ENCODE peak calls at places on chromosome 13, in nine cellular contexts. K is mesendoderm; E is esophagus squamous epithelium; Y is heart right ventricle; J is psoas muscle; G is IMR-90; V is K562; H is hepatocyte; R is CD8-positive, alpha-beta memory T cell. C is an unnamed sample. For H3K4me1, the result is how much of the 10 kb centered on the place peaks cover.

GRCh38 chr13:30377312-30377685 is 45.0 kb upstream of the UBE2L5 start:
- DNase-seq in R (no peak), K (no peak), H (no peak), V (no peak), E (no peak), Y (no peak), G (no peak), J (no peak), C (no peak)

GRCh38 chr13:32246468-32246867 is 68.7 kb downstream of the ZAR1L start:
- DNase-seq in E (no peak), R (peak), V (peak), J (no peak), H (peak), Y (peak), G (peak), K (peak), C (peak)

GRCh38 chr13:33111414-33112110 is 95.3 kb downstream of the KL start:
- DNase-seq in K (no peak), E (no peak), J (no peak), H (no peak), Y (no peak), R (no peak), G (peak), V (no peak), C (no peak)

GRCh38 chr13:52452470-52452869 is 2.0 kb upstream of the VPS36 start:
- DNase-seq in Y (no peak), J (no peak), E (no peak), H (no peak), K (no peak), G (no peak), V (no peak), R (no peak), C (no peak)

GRCh38 chr13:20044086-20044485 is 85.6 kb downstream of the ZMYM2 start:
- DNase-seq in G (no peak), E (no peak), Y (no peak), J (no peak), V (no peak), H (no peak), R (no peak), K (no peak), C (no peak)

GRCh38 chr13:98819382-98819781 is 66.9 kb upstream of the SLC15A1 start:
- DNase-seq in H (no peak), E (no peak), J (no peak), Y (no peak), R (no peak), V (no peak), G (no peak), K (no peak), C (no peak)

GRCh38 chr13:112781881-112782361 is 92.1 kb downstream of the ATP11A start:
- DNase-seq in K (no peak), H (no peak), J (no peak), V (no peak), E (no peak), G (no peak), Y (peak), R (no peak), C (no peak)

GRCh38 chr13:39370554-39370953 is 232.4 kb downstream of the LHFPL6 start:
- DNase-seq in G (peak), H (peak), Y (peak), V (no peak), E (no peak), R (no peak), K (no peak), J (no peak), C (no peak)

GRCh38 chr13:110070046-110070445 is 236.9 kb downstream of the COL4A1 start:
- DNase-seq in G (no peak), V (no peak), H (no peak), E (no peak), R (no peak), J (no peak), Y (no peak), K (no peak), C (no peak)

GRCh38 chr13:98262307-98262706 is 85.2 kb upstream of the RNF113B start:
- DNase-seq in K (no peak), G (no peak), E (no peak), V (no peak), Y (no peak), H (no peak), R (no peak), J (no peak), C (no peak)

GRCh38 chr13:37263881-37264280 is 158.4 kb upstream of the CSNK1A1L start:
- DNase-seq in E (no peak), R (no peak), J (no peak), H (no peak), V (no peak), G (no peak), Y (no peak), K (peak), C (no peak)

GRCh38 chr13:84445776-84446175 is 563.5 kb upstream of the SLITRK1 start:
- DNase-seq in V (no peak), R (no peak), H (no peak), K (no peak), Y (no peak), J (no peak), E (no peak), G (peak), C (no peak)

GRCh38 chr13:99982021-99982740 is 597 bp downstream of the ZIC2 start:
- DNase-seq in J (no peak), V (peak), H (peak), Y (no peak), E (no peak), G (no peak), R (no peak), K (peak), C (no peak)

GRCh38 chr13:79723462-79724116 is 242.6 kb downstream of the NDFIP2 start:
- DNase-seq in E (no peak), J (no peak), V (no peak), G (no peak), K (no peak), Y (no peak), H (no peak), R (no peak), C (no peak)

GRCh38 chr13:74273591-74273990 is 139.4 kb upstream of the KLF12 start:
- DNase-seq in V (no peak), H (no peak), G (no peak), K (no peak), E (no peak), Y (no peak), J (no peak), R (no peak), C (no peak)

GRCh38 chr13:30158774-30159445 is 148.4 kb downstream of the KATNAL1 start:
- DNase-seq in H (no peak), R (no peak), V (no peak), G (peak), J (no peak), E (no peak), K (no peak), Y (no peak), C (no peak)

GRCh38 chr13:76319921-76320320 is 566.3 kb downstream of the KCTD12 start:
- DNase-seq in V (no peak), H (no peak), R (no peak), Y (no peak), J (no peak), G (no peak), E (no peak), K (no peak), C (no peak)

GRCh38 chr13:76316998-76317527 is 569.1 kb downstream of the KCTD12 start:
- DNase-seq in J (no peak), K (no peak), G (peak), R (no peak), H (no peak), E (no peak), Y (no peak), V (no peak), C (no peak)

GRCh38 chr13:76314495-76314894 is 571.7 kb downstream of the KCTD12 start:
- DNase-seq in J (no peak), G (no peak), K (no peak), R (no peak), Y (no peak), H (no peak), E (no peak), V (peak), C (no peak)
- H3K4me1 ChIP-seq in J (under half), G (under half), K (under half), R (under half), Y (under half), H (under half), E (under half), V (under half), C (under half)

GRCh38 chr13:96779691-96780090 is 214.6 kb downstream of the OXGR1 start:
- DNase-seq in Y (no peak), K (no peak), R (no peak), H (no peak), G (no peak), E (no peak), J (no peak), V (no peak), C (no peak)

GRCh38 chr13:96785986-96786385 is 208.3 kb downstream of the OXGR1 start:
- DNase-seq in Y (no peak), R (no peak), E (no peak), H (no peak), V (no peak), J (no peak), K (no peak), G (no peak), C (no peak)

GRCh38 chr13:96780105-96780504 is 214.2 kb downstream of the OXGR1 start:
- DNase-seq in Y (no peak), H (no peak), G (no peak), J (no peak), V (no peak), R (no peak), K (no peak), E (no peak), C (no peak)

GRCh38 chr13:96781141-96781540 is 213.1 kb downstream of the OXGR1 start:
- DNase-seq in J (no peak), G (no peak), K (no peak), R (no peak), V (no peak), E (no peak), H (no peak), Y (peak), C (no peak)

DNA sequence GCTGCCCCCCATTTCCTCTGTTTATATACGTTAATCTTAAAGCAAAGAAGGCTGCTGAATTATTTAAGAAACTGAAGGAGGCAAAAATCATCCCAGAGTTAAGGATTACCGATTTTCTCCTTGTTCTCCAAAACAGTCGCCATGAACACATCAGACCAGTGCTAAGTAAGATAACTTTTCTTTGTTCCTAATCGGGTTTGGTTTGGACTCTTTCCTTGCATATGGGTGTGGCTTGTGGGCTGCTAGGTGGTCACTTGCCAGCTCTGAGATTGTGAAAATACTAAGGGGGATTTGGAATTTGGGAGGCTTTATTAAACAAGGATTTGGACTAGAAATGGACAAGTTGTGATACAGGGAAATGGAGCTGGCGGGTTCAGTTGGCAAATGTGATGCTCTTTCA is 212.1 kb downstream of the OXGR1 start:
- DNase-seq in J (no peak), G (no peak), K (no peak), V (no peak), H (no peak), E (no peak), Y (no peak), R (no peak), C (no peak)
- H3K27ac ChIP-seq in J (no peak), G (no peak), K (no peak), V (no peak), H (no peak), E (no peak), Y (no peak), R (no peak), C (no peak)

DNA sequence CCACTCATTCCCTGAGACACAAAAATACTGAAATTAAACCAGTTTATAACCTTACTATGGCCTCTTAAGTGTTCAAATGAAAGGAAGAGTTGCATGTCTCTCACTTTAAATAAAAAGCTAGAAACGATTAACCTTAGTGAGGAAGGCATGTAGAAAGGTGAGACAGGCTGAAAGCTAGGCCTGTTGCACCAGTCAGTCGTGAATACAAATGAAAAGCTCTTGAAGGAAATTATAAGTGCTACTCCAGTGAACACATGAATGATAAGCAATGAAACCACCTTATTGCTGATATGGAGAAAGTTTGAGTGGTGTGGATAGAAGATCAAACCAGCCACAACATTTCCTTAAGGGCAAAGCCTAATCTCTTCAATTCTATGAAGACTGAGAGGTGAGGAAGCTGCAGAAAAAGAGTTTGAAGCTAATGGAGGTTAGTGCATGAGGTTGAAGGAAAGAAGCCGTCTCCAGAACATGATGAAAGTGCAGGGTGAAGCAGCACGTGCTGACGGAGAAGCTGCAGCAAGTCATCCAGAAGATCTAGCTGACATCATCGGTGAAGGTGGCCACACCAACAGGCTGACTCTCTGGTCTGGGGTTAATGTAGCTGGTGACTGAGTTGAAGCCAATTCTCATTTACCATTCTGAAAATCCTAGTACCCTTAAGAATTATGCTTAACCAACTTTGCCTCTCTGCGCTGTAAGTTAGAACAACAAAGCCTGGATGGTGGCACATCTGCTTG is 94.5 kb upstream of the TEX29 start:
- DNase-seq in K (no peak), E (no peak), V (no peak), R (no peak), G (no peak), Y (no peak), H (no peak), J (no peak), C (no peak)
- H3K4me1 ChIP-seq in K (under half), E (under half), V (under half), R (under half), G (under half), Y (half or more), H (under half), J (half or more), C (under half)

GRCh38 chr13:71218960-71219359 is 648.0 kb downstream of the DACH1 start:
- DNase-seq in G (no peak), V (no peak), J (no peak), R (no peak), Y (no peak), K (peak), E (no peak), H (peak), C (no peak)
- H3K27ac ChIP-seq in G (no peak), V (no peak), J (no peak), R (no peak), Y (no peak), K (no peak), E (no peak), H (no peak), C (no peak)

GRCh38 chr13:41496420-41497234 is 39.3 kb downstream of the RGCC start:
- DNase-seq in E (no peak), Y (no peak), V (no peak), G (peak), H (no peak), R (no peak), K (peak), J (no peak), C (no peak)
- H3K4me1 ChIP-seq in E (under half), Y (under half), V (under half), G (under half), H (under half), R (half or more), K (under half), J (under half), C (under half)

DNA sequence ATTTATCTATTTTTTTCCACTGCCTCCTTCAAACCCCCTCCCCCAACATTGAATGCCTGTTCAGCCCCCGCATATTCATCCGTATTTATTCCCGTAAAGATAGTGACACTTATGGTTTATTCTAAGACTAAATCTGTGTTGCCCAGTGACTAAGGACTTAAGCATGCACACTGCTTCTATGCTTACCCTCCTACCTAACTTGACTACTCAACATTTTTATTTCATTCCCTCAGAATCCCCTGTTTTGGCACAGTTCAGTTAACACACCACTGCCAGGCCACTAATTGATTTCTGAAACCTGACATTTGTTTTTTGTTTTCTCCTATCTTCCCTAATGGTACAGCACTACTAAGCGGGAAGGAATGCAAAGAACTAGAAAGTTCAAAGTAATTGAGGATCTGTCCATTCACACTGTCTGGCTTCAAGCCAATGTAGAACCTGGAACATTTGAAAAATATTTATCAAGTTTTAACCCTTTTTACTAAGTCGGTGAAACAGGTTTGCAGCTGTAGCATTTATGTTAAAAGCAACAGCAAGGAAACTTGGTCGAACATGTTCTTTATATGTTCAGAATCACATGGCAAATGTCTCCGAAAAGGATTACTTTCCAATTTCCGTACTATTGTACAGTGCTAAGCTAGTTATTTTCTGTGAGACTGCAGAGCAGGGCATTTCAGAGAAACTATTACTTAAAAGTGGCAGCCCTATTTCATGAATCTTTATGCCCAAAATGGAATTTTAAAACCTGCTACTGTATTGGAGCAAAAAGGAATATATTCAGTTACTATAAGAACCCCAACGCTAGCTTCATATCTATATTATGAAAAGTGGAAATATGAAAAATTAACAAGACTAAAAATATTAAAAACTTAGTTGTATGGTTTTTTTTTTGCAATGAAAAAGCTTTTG is 2.5 kb upstream of the KLF5 start:
- DNase-seq in V (no peak), R (no peak), E (no peak), J (no peak), Y (no peak), H (peak), G (peak), K (no peak), C (no peak)
- H3K27ac ChIP-seq in V (no peak), R (no peak), E (peak), J (no peak), Y (no peak), H (peak), G (no peak), K (no peak), C (no peak)

DNA sequence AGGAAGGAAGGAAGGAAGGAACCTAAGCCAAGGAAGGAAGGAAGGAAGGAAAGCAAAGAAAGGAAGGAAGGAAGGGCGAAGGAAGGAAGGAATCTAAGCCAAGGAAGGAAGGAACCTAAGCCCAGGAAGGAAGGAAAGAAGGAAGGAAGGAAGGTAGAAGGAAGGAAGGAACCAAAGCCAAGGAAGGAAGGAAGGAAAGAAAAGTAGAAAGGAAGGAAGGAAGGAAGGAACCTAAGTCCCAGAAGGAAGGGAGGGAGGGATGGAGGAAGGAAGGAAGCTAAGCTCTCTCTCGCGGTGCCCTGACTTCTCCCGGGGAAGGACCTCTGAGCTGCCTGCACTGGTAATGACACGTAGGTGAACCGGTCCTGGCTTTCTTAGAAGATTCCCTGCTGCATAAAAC is 1.3 kb upstream of the RUBCNL start:
- DNase-seq in R (no peak), V (no peak), G (no peak), Y (no peak), H (no peak), E (no peak), J (no peak), K (no peak), C (no peak)
- H3K4me1 ChIP-seq in R (under half), V (under half), G (under half), Y (under half), H (under half), E (under half), J (under half), K (under half), C (under half)

DNA sequence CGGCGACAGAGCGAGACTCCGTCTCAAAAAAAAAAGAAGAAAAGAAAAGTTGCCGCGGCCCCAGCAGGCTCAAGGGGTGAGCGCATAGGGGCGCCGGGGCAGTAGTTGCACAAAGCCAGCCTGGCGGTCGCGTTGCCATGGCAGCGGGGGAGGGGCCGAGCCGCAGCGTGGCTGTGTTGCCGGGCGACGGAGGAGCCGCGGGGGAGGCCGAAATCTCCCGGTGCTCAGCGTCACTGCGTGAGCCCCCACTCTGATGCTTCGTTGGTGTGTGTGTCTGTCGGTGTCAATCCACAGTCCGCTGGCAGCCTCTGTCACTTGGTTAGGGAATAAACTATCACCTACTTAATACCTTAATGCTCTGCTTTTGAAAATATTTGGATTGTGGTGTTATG is 82.9 kb upstream of the C1QTNF9B start:
- DNase-seq in E (peak), Y (peak), J (peak), G (peak), V (peak), K (peak), H (peak), R (peak), C (no peak)
- H3K27ac ChIP-seq in E (peak), Y (peak), J (no peak), G (no peak), V (no peak), K (no peak), H (peak), R (no peak), C (no peak)